ENCODE peak calls at places on chromosomes 13 and 19, in nine cellular contexts. B is HCT116, E is upper lobe of right lung, Q is dorsolateral prefrontal cortex, V is left ventricle myocardium inferior, J is astrocyte, S is AG04449, A is cardiac muscle cell, D is uterus. L is an unnamed sample.

GRCh38 chr19:53333071-53333465 is 481 bp upstream of the ZNF845 start:
- DNase-seq in B (no peak), E (peak; percentile 70), Q (no peak), V (peak; percentile 38), J (no peak), S (no peak), A (peak; percentile 67), D (peak; percentile 71), L (no peak)

GRCh38 chr13:99987180-99988047 is 5.8 kb downstream of the ZIC2 start:
- DNase-seq in B (no peak), E (peak; percentile 39), Q (no peak), V (no peak), J (no peak), S (no peak), A (peak; percentile 27), D (no peak), L (no peak)

GRCh38 chr19:35641515-35642151 is at the start of gene ETV2:
- DNase-seq in B (no peak), E (no peak), Q (no peak), V (no peak), J (no peak), S (no peak), A (peak; percentile 24), D (no peak), L (no peak)

GRCh38 chr19:12665281-12665573 is 1.3 kb downstream of the MAN2B1 start:
- DNase-seq in B (no peak), E (peak; percentile 79), Q (no peak), V (peak; percentile 55), J (no peak), S (no peak), A (no peak), D (no peak), L (no peak)

GRCh38 chr13:46676378-46676725 is 120.6 kb downstream of the ESD start:
- DNase-seq in B (no peak), E (no peak), Q (no peak), V (no peak), J (no peak), S (no peak), A (no peak), D (no peak), L (no peak)

GRCh38 chr19:1563251-1563650 is 4.9 kb downstream of the MEX3D start:
- DNase-seq in B (no peak), E (no peak), Q (no peak), V (no peak), J (no peak), S (no peak), A (no peak), D (no peak), L (no peak)

GRCh38 chr13:31956944-31957644 is 74.5 kb upstream of the FRY start:
- DNase-seq in B (no peak), E (no peak), Q (no peak), V (no peak), J (no peak), S (no peak), A (no peak), D (no peak), L (peak; percentile 50)

GRCh38 chr13:113028336-113029060 is 59.5 kb downstream of the MCF2L start:
- DNase-seq in B (no peak), E (no peak), Q (no peak), V (no peak), J (no peak), S (no peak), A (no peak), D (no peak), L (no peak)

GRCh38 chr13:102495663-102496062 is 93.8 kb upstream of the FGF14 start:
- DNase-seq in B (no peak), E (no peak), Q (no peak), V (no peak), J (no peak), S (no peak), A (no peak), D (no peak), L (no peak)

GRCh38 chr13:113493315-113493951 is 2.9 kb upstream of the DCUN1D2 start:
- DNase-seq in B (peak; percentile 85), E (no peak), Q (no peak), V (no peak), J (peak; percentile 96), S (peak; percentile 93), A (no peak), D (no peak), L (peak; percentile 88)

GRCh38 chr13:70415141-70415540 is 306.9 kb upstream of the KLHL1 start:
- DNase-seq in B (no peak), E (no peak), Q (no peak), V (no peak), J (no peak), S (no peak), A (no peak), D (no peak), L (no peak)

GRCh38 chr19:45500918-45501729 is 2.9 kb downstream of the PPM1N start:
- DNase-seq in B (no peak), E (no peak), Q (no peak), V (no peak), J (no peak), S (no peak), A (no peak), D (no peak), L (peak; percentile 64)
- H3K4me3 ChIP-seq in B (no peak overlapping the region), E (no peak overlapping the region), Q (no peak overlapping the region), V (no peak overlapping the region), J (no peak overlapping the region), S (no peak overlapping the region), A (no peak overlapping the region), D (no peak overlapping the region), L (no peak overlapping the region)

GRCh38 chr19:44532819-44533218 is 3.3 kb upstream of the CEACAM20 start:
- DNase-seq in B (no peak), E (no peak), Q (no peak), V (no peak), J (no peak), S (no peak), A (no peak), D (no peak), L (no peak)
- TF ChIP-seq CTCF in B (no peak), E (no peak), Q (no peak), V (no peak), J (no peak), S (no peak), A (no peak), D (no peak), L (no peak)

GRCh38 chr13:61415749-61416148 is at the start of gene PCDH20:
- DNase-seq in B (no peak), E (no peak), Q (no peak), V (no peak), J (no peak), S (no peak), A (peak; percentile 6), D (no peak), L (no peak)
- H3K4me3 ChIP-seq in B (no peak within 1 kb of the TSS), E (peak within 1 kb of the TSS; percentile 41), Q (peak within 1 kb of the TSS; percentile 60), V (peak within 1 kb of the TSS; percentile 63), J (peak within 1 kb of the TSS; percentile 48), S (no peak within 1 kb of the TSS), A (peak within 1 kb of the TSS; percentile 52), D (peak within 1 kb of the TSS; percentile 33), L (no peak within 1 kb of the TSS)

DNA sequence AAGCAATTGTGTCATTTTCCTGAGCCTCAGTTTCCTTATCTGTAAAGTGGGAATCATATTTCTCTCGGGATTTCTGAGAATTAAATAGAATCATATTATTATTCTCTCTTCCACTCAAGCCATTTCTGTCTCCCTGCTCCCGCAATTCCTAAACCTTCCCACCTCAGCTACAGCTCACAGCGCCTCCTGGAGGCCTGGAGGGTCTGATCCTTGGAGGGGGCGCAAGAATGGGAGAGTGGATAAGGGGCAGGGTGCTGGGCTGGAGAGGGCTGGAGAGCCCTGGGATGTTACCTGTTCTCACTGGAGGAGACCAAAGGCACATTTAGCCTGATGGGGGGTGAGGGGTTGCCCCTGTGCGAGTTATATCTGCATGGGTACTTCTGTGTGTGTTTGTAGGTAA is 31.1 kb upstream of the CYP2S1 start:
- DNase-seq in B (peak; percentile 27), E (no peak), Q (no peak), V (no peak), J (no peak), S (no peak), A (no peak), D (no peak), L (no peak)
- TF ChIP-seq CTCF in B (peak; percentile 19), E (no peak), Q (no peak), V (no peak), J (no peak), S (no peak), A (peak; percentile 16), D (no peak), L (no peak)

GRCh38 chr19:3607398-3608078 is 863 bp upstream of the TBXA2R start:
- DNase-seq in B (no peak), E (no peak), Q (no peak), V (peak; percentile 72), J (peak; percentile 27), S (no peak), A (no peak), D (no peak), L (peak; percentile 58)
- H3K4me3 ChIP-seq in B (peak overlapping the region; percentile 67), E (peak overlapping the region; percentile 45), Q (peak overlapping the region; percentile 62), V (peak overlapping the region; percentile 72), J (peak overlapping the region; percentile 64), S (peak overlapping the region; percentile 72), A (no peak overlapping the region), D (peak overlapping the region; percentile 42), L (peak overlapping the region; percentile 60)

DNA sequence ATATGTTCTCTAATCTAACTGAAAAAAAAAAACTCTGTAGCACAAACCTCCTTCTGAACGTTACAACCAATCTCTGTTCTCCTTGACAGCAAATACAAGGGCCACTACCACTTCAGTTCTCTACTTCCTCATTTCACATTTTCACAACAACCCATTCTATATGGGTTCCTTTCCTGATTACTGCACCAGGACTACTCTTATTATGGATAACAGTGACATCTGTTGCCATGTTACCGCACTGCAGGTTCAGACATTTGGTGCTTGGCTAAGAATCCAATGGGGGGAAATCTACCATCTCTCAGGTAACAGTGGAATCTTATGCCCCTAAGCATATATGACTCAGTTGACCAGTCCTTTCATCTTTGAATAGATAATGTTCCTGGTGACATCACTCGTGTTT is 11.6 kb upstream of the FPR3 start:
- DNase-seq in B (peak; percentile 26), E (no peak), Q (no peak), V (no peak), J (no peak), S (no peak), A (no peak), D (no peak), L (peak; percentile 14)
- TF ChIP-seq CTCF in B (peak; percentile 54), E (no peak), Q (no peak), V (peak; percentile 30), J (peak; percentile 10), S (no peak), A (peak; percentile 43), D (no peak), L (peak; percentile 29)

GRCh38 chr19:55441692-55442321 is 1.3 kb downstream of the SHISA7 start:
- DNase-seq in B (no peak), E (no peak), Q (peak; percentile 71), V (no peak), J (no peak), S (no peak), A (no peak), D (no peak), L (no peak)
- H3K4me3 ChIP-seq in B (no peak overlapping the region), E (no peak overlapping the region), Q (peak overlapping the region; percentile 59), V (no peak overlapping the region), J (no peak overlapping the region), S (no peak overlapping the region), A (no peak overlapping the region), D (no peak overlapping the region), L (no peak overlapping the region)

GRCh38 chr13:30256713-30257432 is 50.5 kb downstream of the KATNAL1 start:
- DNase-seq in B (no peak), E (no peak), Q (no peak), V (no peak), J (no peak), S (no peak), A (peak; percentile 18), D (no peak), L (peak; percentile 23)
- TF ChIP-seq CTCF in B (no peak), E (no peak), Q (no peak), V (no peak), J (no peak), S (no peak), A (no peak), D (peak; percentile 13), L (peak; percentile 9)

L was measured in foreskin fibroblast.